ENCODE peak calls at places on chromosomes 2 and 18, in seven cellular contexts. S, E, A, Q, L, B and D are unnamed samples.

GRCh38 chr2:193482557-193482956 is 1287.8 kb upstream of the TMEFF2 start:
- ATAC-seq in Q (no peak), L (no peak), A (no peak), S (no peak), E (no peak), B (no peak), D (no peak)

GRCh38 chr2:205850611-205851010 is 168.3 kb downstream of the NRP2 start:
- ATAC-seq in A (no peak), Q (no peak), E (no peak), B (no peak), S (no peak), L (no peak), D (no peak)

GRCh38 chr2:14631676-14632075 is 841 bp upstream of the LRATD1 start:
- ATAC-seq in A (no peak), Q (no peak), S (no peak), B (no peak), L (no peak), E (no peak), D (no peak)

GRCh38 chr2:238518127-238518827 is 91.5 kb downstream of the ASB1 start:
- ATAC-seq in S (peak), A (no peak), B (no peak), Q (no peak), L (no peak), E (no peak), D (no peak)

GRCh38 chr2:224781400-224781799 is 65.2 kb upstream of the CCDC195 start:
- ATAC-seq in S (no peak), A (no peak), B (no peak), E (no peak), Q (no peak), L (no peak), D (no peak)

GRCh38 chr2:41621095-41621494 is 426.7 kb upstream of the PKDCC start:
- ATAC-seq in B (peak), L (no peak), A (no peak), Q (no peak), S (no peak), E (no peak), D (no peak)

GRCh38 chr2:168722592-168722991 is 79.8 kb upstream of the NOSTRIN start:
- ATAC-seq in S (peak), B (no peak), A (no peak), Q (no peak), L (no peak), E (peak), D (peak)

GRCh38 chr18:79487198-79488165 is 91.8 kb downstream of the NFATC1 start:
- ATAC-seq in Q (no peak), S (no peak), L (no peak), A (no peak), B (no peak), E (no peak), D (no peak)

GRCh38 chr18:58697131-58697530 is 25.9 kb downstream of the MALT1 start:
- ATAC-seq in A (peak), L (no peak), Q (peak), B (no peak), E (no peak), S (no peak), D (no peak)

GRCh38 chr2:188324067-188324466 is 32.4 kb downstream of the GULP1 start:
- ATAC-seq in E (no peak), S (no peak), L (no peak), B (no peak), A (no peak), Q (no peak), D (no peak)

GRCh38 chr18:33577688-33578370 is at the start of gene ASXL3:
- ATAC-seq in A (no peak), Q (no peak), L (no peak), S (peak), E (peak), B (peak), D (peak)

GRCh38 chr18:10020176-10020575 is 106.4 kb downstream of the VAPA start:
- ATAC-seq in E (no peak), Q (no peak), B (no peak), L (no peak), S (no peak), A (no peak), D (no peak)

GRCh38 chr18:3211236-3211992 is 8.4 kb downstream of the MYOM1 start:
- ATAC-seq in B (no peak), E (peak), S (peak), L (no peak), Q (no peak), A (no peak), D (peak)

GRCh38 chr2:19697131-19697530 is 204.7 kb downstream of the TTC32 start:
- ATAC-seq in L (no peak), Q (no peak), B (no peak), E (no peak), A (no peak), S (no peak), D (no peak)

GRCh38 chr2:177322801-177323261 is 58.3 kb upstream of the NFE2L2 start:
- ATAC-seq in E (no peak), Q (no peak), S (no peak), L (no peak), B (peak), A (no peak), D (no peak)

GRCh38 chr2:54899576-54900200 is 150.6 kb downstream of the RTN4 start:
- ATAC-seq in Q (no peak), B (peak), A (no peak), S (peak), L (no peak), E (peak), D (peak)

GRCh38 chr2:47239119-47239969 is 84.2 kb upstream of the STPG4 start:
- ATAC-seq in L (no peak), Q (no peak), B (no peak), A (no peak), S (no peak), E (no peak), D (no peak)

GRCh38 chr18:12291690-12292089 is 16.4 kb upstream of the TUBB6 start:
- ATAC-seq in Q (no peak), A (no peak), L (no peak), B (no peak), E (no peak), S (no peak), D (no peak)

GRCh38 chr2:32783468-32783867 is 155.6 kb downstream of the TTC27 start:
- ATAC-seq in B (no peak), E (peak), A (no peak), L (no peak), Q (no peak), S (no peak), D (no peak)

GRCh38 chr2:102337481-102338386 is 17.9 kb upstream of the IL18R1 start:
- ATAC-seq in Q (no peak), A (no peak), L (no peak), E (no peak), B (peak), S (no peak), D (no peak)

GRCh38 chr2:213107728-213108127 is 43.7 kb downstream of the IKZF2 start:
- ATAC-seq in A (peak), L (no peak), E (no peak), S (no peak), B (no peak), Q (no peak), D (no peak)

GRCh38 chr2:133817680-133818566 is 249.7 kb upstream of the NCKAP5 start:
- ATAC-seq in B (peak), E (peak), L (no peak), A (no peak), Q (no peak), S (no peak), D (no peak)

GRCh38 chr2:70475266-70475665 is 78.4 kb downstream of the TGFA start:
- ATAC-seq in S (no peak), Q (peak), B (no peak), E (no peak), L (peak), A (no peak), D (no peak)

GRCh38 chr2:109680523-109681297 is 66.5 kb downstream of the SOWAHC start:
- ATAC-seq in S (no peak), L (no peak), Q (no peak), A (no peak), B (peak), E (no peak), D (no peak)

GRCh38 chr2:69356471-69356870 is 30.6 kb downstream of the GFPT1 start:
- ATAC-seq in Q (no peak), S (no peak), A (no peak), L (no peak), E (no peak), B (no peak), D (no peak)

GRCh38 chr2:39920318-39920775 is 141.3 kb upstream of the THUMPD2 start:
- ATAC-seq in A (no peak), B (no peak), E (no peak), Q (no peak), L (no peak), S (no peak), D (no peak)

GRCh38 chr2:58428286-58428552 is 187.1 kb upstream of the FANCL start:
- ATAC-seq in L (no peak), B (peak), A (no peak), S (no peak), E (no peak), Q (no peak), D (no peak)